ENCODE peak calls at places on chromosomes 2 and 18, in four cellular contexts. N is HuH-7.5, R is fibroblast of pulmonary artery, P is EL. X is an unnamed sample.

GRCh38 chr2:147374410-147374811 is 470.4 kb upstream of the ACVR2A start:
- DNase-seq in N (no peak), R (peak), P (no peak), X (peak)

GRCh38 chr2:64636105-64636873 is 17.4 kb downstream of the SERTAD2 start:
- DNase-seq in P (no peak), R (no peak), N (no peak), X (no peak)

GRCh38 chr2:159585607-159586006 is 30.7 kb downstream of the BAZ2B start:
- DNase-seq in R (no peak), N (no peak), P (no peak), X (no peak)

GRCh38 chr2:171595896-171596295 is 73.6 kb downstream of the CYBRD1 start:
- DNase-seq in R (peak), P (peak), N (no peak), X (peak)

GRCh38 chr2:219441451-219442205 is 7.0 kb downstream of the SPEG start:
- DNase-seq in P (peak), N (peak), R (peak), X (peak)

GRCh38 chr2:72570401-72570800 is 255.4 kb downstream of the EXOC6B start:
- DNase-seq in P (peak), R (peak), N (no peak), X (peak)

GRCh38 chr18:54223568-54224241 is 764 bp downstream of the MBD2 start:
- DNase-seq in N (no peak), P (peak), R (peak), X (peak)

GRCh38 chr18:62420151-62420512 is 95.0 kb downstream of the TNFRSF11A start:
- DNase-seq in R (peak), N (no peak), P (peak), X (peak)

GRCh38 chr2:810397-810796 is 133.2 kb upstream of the TMEM18 start:
- DNase-seq in R (no peak), N (no peak), P (no peak), X (no peak)

GRCh38 chr2:227308784-227309183 is 16.3 kb upstream of the MFF start:
- DNase-seq in P (peak), N (no peak), R (peak), X (no peak)

GRCh38 chr2:223319601-223320000 is 267.6 kb downstream of the KCNE4 start:
- DNase-seq in R (no peak), P (no peak), N (no peak), X (no peak)

GRCh38 chr2:190352668-190353536 is 9.5 kb downstream of the INPP1 start:
- DNase-seq in P (no peak), N (peak), R (no peak), X (peak)

GRCh38 chr2:24015562-24016375 is 5.9 kb downstream of the MFSD2B start:
- DNase-seq in R (peak), N (peak), P (peak), X (peak)

GRCh38 chr18:34626404-34627137 is 83.5 kb upstream of the DTNA start:
- DNase-seq in P (no peak), N (no peak), R (no peak), X (no peak)

GRCh38 chr2:19359456-19359855 is 1.0 kb upstream of the OSR1 start:
- DNase-seq in N (no peak), R (no peak), P (no peak), X (no peak)

GRCh38 chr2:42962521-42962953 is 170.2 kb upstream of the HAAO start:
- DNase-seq in R (peak), N (no peak), P (no peak), X (no peak)

GRCh38 chr2:169715379-169716228 is 18.0 kb upstream of the KLHL23 start:
- DNase-seq in P (no peak), N (peak), R (no peak), X (peak)

GRCh38 chr2:152694161-152694661 is 23.1 kb downstream of the PRPF40A start:
- DNase-seq in N (no peak), P (peak), R (peak), X (peak)

X was measured in AG08395.